ENCODE peak calls at places on chromosomes 5 and 9, in seven cellular contexts. Y is AG04449, T is cardiac muscle cell, M is AG10803, X is fibroblast of pulmonary artery, H is AG09309, K is GM13976. D is an unnamed sample.

GRCh38 chr9:16627967-16628366 is 242.5 kb downstream of the BNC2 start:
- DNase-seq in Y (peak), T (peak), M (peak), X (peak), H (peak), K (no peak), D (peak)

GRCh38 chr9:125407974-125408900 is 146.6 kb downstream of the GAPVD1 start:
- DNase-seq in Y (no peak), T (peak), M (peak), X (peak), H (peak), K (peak), D (peak)

GRCh38 chr5:131947445-131947844 is 2.0 kb upstream of the MEIKIN start:
- DNase-seq in Y (no peak), T (no peak), M (no peak), X (no peak), H (no peak), K (no peak), D (no peak)

GRCh38 chr9:91114450-91114849 is 247.3 kb downstream of the AUH start:
- DNase-seq in Y (no peak), T (no peak), M (no peak), X (no peak), H (no peak), K (no peak), D (no peak)

GRCh38 chr5:113112435-113112834 is 135.8 kb downstream of the DCP2 start:
- DNase-seq in Y (no peak), T (peak), M (peak), X (peak), H (no peak), K (no peak), D (no peak)

GRCh38 chr5:37283214-37283820 is 34.1 kb upstream of the CPLANE1 start:
- DNase-seq in Y (no peak), T (no peak), M (no peak), X (no peak), H (no peak), K (no peak), D (no peak)

GRCh38 chr9:114238919-114239879 is 83.7 kb upstream of the ORM1 start:
- DNase-seq in Y (no peak), T (peak), M (peak), X (peak), H (peak), K (no peak), D (peak)

GRCh38 chr5:146334074-146334533 is 4.5 kb upstream of the POU4F3 start:
- DNase-seq in Y (no peak), T (no peak), M (no peak), X (no peak), H (no peak), K (no peak), D (no peak)

GRCh38 chr9:69797680-69798079 is 22.9 kb upstream of the CFAP95 start:
- DNase-seq in Y (no peak), T (no peak), M (no peak), X (no peak), H (no peak), K (no peak), D (no peak)

GRCh38 chr9:121694582-121694981 is 43.1 kb downstream of the DAB2IP start:
- DNase-seq in Y (no peak), T (no peak), M (no peak), X (no peak), H (no peak), K (no peak), D (no peak)

GRCh38 chr5:55456216-55456895 is 78.4 kb downstream of the PLPP1 start:
- DNase-seq in Y (no peak), T (peak), M (peak), X (peak), H (no peak), K (no peak), D (no peak)

GRCh38 chr9:73807956-73808355 is 656.3 kb downstream of the ANXA1 start:
- DNase-seq in Y (no peak), T (no peak), M (no peak), X (peak), H (no peak), K (no peak), D (no peak)

GRCh38 chr9:121599186-121599871 is 52.1 kb upstream of the DAB2IP start:
- DNase-seq in Y (no peak), T (peak), M (no peak), X (peak), H (no peak), K (peak), D (no peak)

GRCh38 chr9:106883626-106884190 is 20.7 kb downstream of the ZNF462 start:
- DNase-seq in Y (no peak), T (peak), M (peak), X (peak), H (no peak), K (no peak), D (peak)

GRCh38 chr9:76759726-76760125 is 4.5 kb upstream of the PCA3 start:
- DNase-seq in Y (no peak), T (no peak), M (no peak), X (no peak), H (no peak), K (no peak), D (no peak)

GRCh38 chr9:86406366-86406765 is 52.2 kb upstream of the TUT7 start:
- DNase-seq in Y (no peak), T (peak), M (peak), X (peak), H (no peak), K (no peak), D (peak)

GRCh38 chr9:108526518-108526917 is 329.3 kb downstream of the ACTL7B start:
- DNase-seq in Y (no peak), T (no peak), M (no peak), X (no peak), H (no peak), K (no peak), D (no peak)

GRCh38 chr9:137607141-137607857 is 1.8 kb downstream of the ARRDC1 start:
- DNase-seq in Y (no peak), T (no peak), M (no peak), X (no peak), H (no peak), K (no peak), D (no peak)

GRCh38 chr5:141430332-141431113 is at the start of gene PCDHGA12:
- DNase-seq in Y (peak), T (peak), M (peak), X (peak), H (peak), K (peak), D (peak)

GRCh38 chr9:11946521-11946920 is 746.7 kb upstream of the TYRP1 start:
- DNase-seq in Y (no peak), T (no peak), M (peak), X (peak), H (no peak), K (no peak), D (no peak)

GRCh38 chr5:122965111-122965510 is 71.4 kb downstream of the PPIC start:
- DNase-seq in Y (no peak), T (no peak), M (no peak), X (no peak), H (no peak), K (no peak), D (no peak)

GRCh38 chr5:65982635-65983034 is 56.3 kb downstream of the ERBIN start:
- DNase-seq in Y (no peak), T (no peak), M (no peak), X (no peak), H (no peak), K (no peak), D (no peak)

GRCh38 chr9:136321561-136321960 is 5.8 kb upstream of the GPSM1 start:
- DNase-seq in Y (no peak), T (no peak), M (no peak), X (no peak), H (no peak), K (no peak), D (no peak)

GRCh38 chr5:142065273-142065672 is 43.3 kb upstream of the NDFIP1 start:
- DNase-seq in Y (no peak), T (peak), M (peak), X (peak), H (no peak), K (no peak), D (peak)

GRCh38 chr5:425714-426113 is 17.3 kb upstream of the EXOC3 start:
- DNase-seq in Y (no peak), T (peak), M (no peak), X (peak), H (no peak), K (no peak), D (no peak)

GRCh38 chr5:83430130-83431010 is 41.2 kb upstream of the VCAN start:
- DNase-seq in Y (no peak), T (peak), M (peak), X (peak), H (peak), K (peak), D (peak)

DNA sequence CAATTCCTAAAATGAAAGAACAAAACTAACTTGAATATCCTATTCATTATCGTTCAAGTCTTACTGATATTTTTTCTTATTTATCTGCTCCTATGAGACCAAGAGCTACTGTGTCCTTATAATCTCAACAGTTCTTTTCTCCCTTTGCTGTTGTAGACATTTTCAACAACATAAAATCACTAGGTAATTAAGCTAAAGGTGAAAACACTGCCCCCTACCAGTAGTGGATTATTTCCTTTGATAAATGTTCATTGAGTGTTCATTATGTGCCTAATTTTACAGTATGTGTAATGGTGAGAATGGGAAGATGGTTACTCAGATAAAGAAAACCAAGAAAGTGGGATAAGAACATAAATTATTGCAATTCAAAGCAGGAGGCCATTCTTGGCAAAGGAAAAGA is 41.4 kb upstream of the PAPPA start:
- DNase-seq in Y (no peak), T (peak), M (no peak), X (peak), H (no peak), K (no peak), D (no peak)
- TF ChIP-seq CTCF in Y (peak), T (peak), M (peak), X (peak), H (peak), K (no peak), D (peak)

GRCh38 chr9:130041648-130042405 is 1.2 kb downstream of the FNBP1 start:
- DNase-seq in Y (no peak), T (peak), M (no peak), X (peak), H (no peak), K (no peak), D (no peak)

GRCh38 chr9:130042406-130042930 is 521 bp downstream of the FNBP1 start:
- DNase-seq in Y (no peak), T (peak), M (no peak), X (no peak), H (no peak), K (no peak), D (no peak)

GRCh38 chr9:130043654-130044623 is 950 bp upstream of the FNBP1 start:
- DNase-seq in Y (no peak), T (peak), M (peak), X (peak), H (no peak), K (no peak), D (no peak)

GRCh38 chr9:130040901-130041647 is 1.9 kb downstream of the FNBP1 start:
- DNase-seq in Y (no peak), T (no peak), M (no peak), X (no peak), H (no peak), K (no peak), D (no peak)

DNA sequence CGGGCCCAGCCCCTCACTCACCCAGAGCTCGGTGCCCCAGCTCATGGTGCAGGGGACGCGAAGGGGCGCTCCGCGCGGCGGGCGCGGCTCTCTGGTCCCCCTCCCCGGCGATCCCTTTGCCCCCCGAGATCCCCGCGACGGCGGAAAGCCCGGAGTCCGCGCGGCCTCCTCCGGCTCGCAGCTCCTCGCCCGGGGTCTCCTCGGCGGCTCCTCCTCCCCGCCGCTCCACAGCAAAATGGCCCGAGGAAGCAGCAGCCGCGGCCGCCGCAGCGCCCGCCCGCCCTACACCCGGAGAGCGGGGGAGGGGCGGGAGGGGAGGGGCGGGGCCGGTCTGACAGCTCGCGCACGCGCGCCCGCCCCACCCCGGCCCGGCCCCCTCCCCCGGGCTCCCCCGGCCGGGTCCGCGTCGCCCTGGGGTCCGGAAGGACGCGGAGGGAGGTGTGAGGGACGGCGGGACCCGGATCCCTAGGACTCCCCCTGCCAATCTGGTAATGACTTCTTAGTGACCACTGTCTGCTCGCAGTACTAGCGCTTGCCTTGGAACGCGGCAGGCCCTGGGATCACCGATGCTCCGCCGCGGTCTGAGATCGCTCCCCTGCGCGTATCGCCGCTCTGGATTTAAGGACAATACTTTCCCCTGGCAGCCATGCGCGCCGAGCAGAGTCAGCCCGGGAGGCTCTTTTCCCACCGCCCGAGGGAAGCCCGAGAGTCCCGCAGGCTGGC is at the start of gene FNBP1:
- DNase-seq in Y (no peak), T (peak), M (peak), X (peak), H (no peak), K (peak), D (peak)
- TF ChIP-seq CTCF in Y (no peak), T (no peak), M (no peak), X (no peak), H (no peak), K (no peak), D (no peak)

GRCh38 chr5:168872246-168872645 is 293.1 kb upstream of the PANK3 start:
- DNase-seq in Y (no peak), T (no peak), M (no peak), X (no peak), H (no peak), K (no peak), D (no peak)

GRCh38 chr5:168877132-168877895 is 298.1 kb upstream of the PANK3 start:
- DNase-seq in Y (no peak), T (no peak), M (no peak), X (no peak), H (no peak), K (no peak), D (no peak)

GRCh38 chr5:168875839-168876238 is 296.7 kb upstream of the PANK3 start:
- DNase-seq in Y (no peak), T (no peak), M (peak), X (peak), H (no peak), K (no peak), D (peak)

GRCh38 chr5:168876419-168876818 is 297.3 kb upstream of the PANK3 start:
- DNase-seq in Y (no peak), T (no peak), M (no peak), X (no peak), H (no peak), K (no peak), D (no peak)

DNA sequence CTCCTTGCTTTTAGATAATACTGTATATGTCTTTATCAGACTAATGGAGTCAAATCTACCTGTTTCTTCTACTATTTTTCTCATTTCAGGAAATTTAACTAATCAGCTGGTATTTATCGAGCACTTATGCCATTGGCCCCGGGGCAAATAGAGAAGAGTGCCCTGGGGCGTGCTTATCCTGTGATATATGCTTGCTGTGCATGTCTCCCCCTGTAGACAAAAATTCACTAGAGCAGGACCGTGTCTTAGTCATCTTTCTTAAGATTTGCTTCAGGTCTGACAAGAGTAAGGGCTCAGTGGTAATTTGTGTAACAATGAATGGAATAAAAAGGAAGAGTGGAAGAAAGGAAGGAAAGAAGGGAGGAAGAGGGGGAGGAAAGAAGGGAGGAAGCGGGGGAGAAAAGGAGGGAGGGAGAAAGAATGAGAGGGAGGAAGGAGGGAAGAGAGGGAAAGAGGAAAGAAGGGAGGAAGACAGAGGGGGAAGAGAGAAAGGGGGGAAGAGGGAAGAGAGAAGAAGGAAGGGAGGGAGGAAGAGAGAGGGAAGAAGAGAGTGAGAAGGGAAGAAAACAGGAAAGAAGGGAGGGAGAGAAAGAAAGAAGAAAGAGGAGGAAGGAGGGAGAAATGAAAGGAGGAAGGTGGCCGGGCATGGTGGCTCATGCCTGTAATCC is 295.7 kb upstream of the PANK3 start:
- DNase-seq in Y (no peak), T (peak), M (peak), X (peak), H (no peak), K (no peak), D (peak)
- TF ChIP-seq CTCF in Y (peak), T (peak), M (peak), X (peak), H (peak), K (no peak), D (peak)

DNA sequence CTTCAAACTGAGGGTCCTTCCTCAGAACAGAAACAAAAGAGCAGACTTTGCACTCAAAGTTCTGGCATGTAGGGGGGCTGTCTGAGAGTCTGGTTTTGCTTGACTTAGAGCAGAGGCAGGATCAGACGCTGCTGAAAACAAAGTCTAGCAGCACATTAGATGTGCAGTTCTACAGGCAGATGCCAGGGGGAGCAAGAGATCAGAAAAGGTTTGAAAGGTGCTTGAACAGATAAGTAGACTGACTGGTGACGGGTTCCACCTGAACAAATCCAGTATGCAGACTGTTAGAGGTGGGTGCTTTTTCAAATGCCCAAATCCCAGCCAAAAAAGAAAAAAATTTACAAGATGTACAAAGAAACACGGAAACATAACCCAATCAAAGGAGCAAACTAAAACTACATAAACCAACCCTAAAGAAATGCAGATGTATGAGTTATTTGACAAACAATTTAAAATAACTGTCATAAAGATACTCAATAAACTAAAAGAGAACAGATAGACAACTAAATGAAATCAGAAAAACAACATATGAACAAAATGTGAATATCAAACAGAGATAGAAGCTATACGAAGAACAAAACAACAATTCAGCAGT is 194.7 kb upstream of the FREM1 start:
- DNase-seq in Y (no peak), T (peak), M (peak), X (peak), H (peak), K (peak), D (peak)
- TF ChIP-seq CTCF in Y (peak), T (peak), M (peak), X (peak), H (peak), K (peak), D (peak)

GRCh38 chr5:143247134-143247815 is 156.2 kb downstream of the NR3C1 start:
- DNase-seq in Y (no peak), T (no peak), M (no peak), X (no peak), H (no peak), K (no peak), D (no peak)
- TF ChIP-seq CTCF in Y (no peak), T (no peak), M (no peak), X (no peak), H (no peak), K (no peak), D (no peak)

DNA sequence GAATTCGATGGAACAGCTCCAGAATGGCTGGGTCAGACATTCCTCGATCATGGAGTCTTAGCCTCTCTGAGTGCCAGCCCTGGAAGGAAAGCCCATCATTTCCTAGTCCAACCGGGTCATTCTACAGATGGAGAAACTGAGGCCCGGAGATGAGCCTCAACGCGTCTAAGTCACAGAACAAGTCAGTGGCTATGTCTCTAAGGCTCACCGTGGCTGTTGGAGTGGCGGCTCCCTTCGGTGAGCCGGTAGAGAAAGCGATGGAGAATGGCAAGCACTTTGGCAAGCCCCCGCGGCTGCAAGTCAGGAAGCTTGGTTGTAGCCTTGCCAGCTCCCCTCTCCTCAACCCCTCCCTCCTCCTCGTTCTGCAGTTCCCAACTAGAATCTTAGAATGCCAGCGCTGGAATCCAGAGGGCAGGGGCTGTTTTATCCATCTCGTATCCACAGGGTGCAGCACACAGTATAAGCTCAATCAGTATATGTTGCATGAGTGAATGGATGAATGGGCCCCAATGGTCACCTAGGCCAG is 428 bp upstream of the ARSI start:
- DNase-seq in Y (no peak), T (peak), M (peak), X (peak), H (no peak), K (no peak), D (no peak)
- TF ChIP-seq CTCF in Y (no peak), T (no peak), M (no peak), X (no peak), H (no peak), K (no peak), D (no peak)

DNA sequence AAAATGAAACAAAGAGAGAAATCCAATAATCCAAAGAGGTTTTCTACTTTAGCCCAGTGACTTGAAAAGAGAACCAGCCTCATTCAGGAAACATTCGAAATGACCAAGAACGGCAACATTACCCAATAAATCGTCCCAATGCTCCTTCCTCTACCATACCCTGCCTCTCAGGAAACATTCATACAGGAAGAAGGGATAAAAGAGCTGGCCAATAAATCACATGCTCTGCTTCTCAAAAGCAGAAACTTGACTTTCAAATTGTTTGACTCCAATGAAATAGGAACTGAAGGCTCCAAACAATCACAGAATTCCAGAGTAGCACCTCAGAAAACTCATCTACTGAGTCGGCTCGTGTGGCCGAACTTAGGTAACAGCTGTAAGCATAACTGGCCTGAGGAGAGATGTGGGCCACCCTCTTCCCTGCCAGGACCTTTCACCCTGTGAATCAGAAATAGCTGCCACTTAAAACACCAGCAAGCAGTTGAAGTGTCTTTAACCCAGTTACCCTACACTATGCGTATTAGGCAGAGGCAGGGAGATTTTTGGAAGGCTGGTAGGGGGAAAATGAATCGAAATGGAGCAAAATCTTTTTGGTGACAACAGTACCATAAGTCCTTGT is 14.6 kb downstream of the ARL15 start:
- DNase-seq in Y (no peak), T (no peak), M (no peak), X (no peak), H (no peak), K (no peak), D (no peak)
- TF ChIP-seq CTCF in Y (no peak), T (no peak), M (no peak), X (no peak), H (no peak), K (no peak), D (no peak)

D was measured in brain microvascular endothelial cell.